ENCODE peak calls at places on chromosomes 2 and 18, in four cellular contexts. A, M, F and Q are unnamed samples.

GRCh38 chr2:88253375-88253774 is 83.2 kb downstream of the THNSL2 start:
- DNase-seq in A (no peak), M (no peak), F (no peak), Q (no peak)

GRCh38 chr18:13387856-13388548 is 169.4 kb downstream of the LDLRAD4 start:
- DNase-seq in A (no peak), M (no peak), F (no peak), Q (no peak)

GRCh38 chr2:43192039-43192438 is 34.4 kb downstream of the ZFP36L2 start:
- DNase-seq in A (no peak), M (no peak), F (no peak), Q (peak)

GRCh38 chr18:3453540-3454364 is 3.8 kb downstream of the TGIF1 start:
- DNase-seq in A (peak), M (peak), F (no peak), Q (no peak)

GRCh38 chr2:119290859-119291587 is 67.4 kb downstream of the STEAP3 start:
- DNase-seq in A (peak), M (peak), F (no peak), Q (peak)

GRCh38 chr2:108409768-108410167 is 32.0 kb downstream of the SULT1C4 start:
- DNase-seq in A (no peak), M (no peak), F (no peak), Q (no peak)

GRCh38 chr2:28751956-28752607 is 452 bp downstream of the PPP1CB start:
- DNase-seq in A (peak), M (no peak), F (no peak), Q (peak)

GRCh38 chr18:45667056-45667455 is 51.8 kb downstream of the SLC14A2 start:
- DNase-seq in A (no peak), M (no peak), F (no peak), Q (no peak)

GRCh38 chr2:138329591-138329990 is 172.0 kb upstream of the SPOPL start:
- DNase-seq in A (no peak), M (no peak), F (no peak), Q (no peak)

GRCh38 chr2:86238354-86238753 is 39.1 kb downstream of the MRPL35 start:
- DNase-seq in A (no peak), M (no peak), F (peak), Q (no peak)

GRCh38 chr2:7999683-8000476 is 682.0 kb upstream of the ID2 start:
- DNase-seq in A (no peak), M (peak), F (no peak), Q (no peak)

GRCh38 chr2:27966466-27966865 is 75.9 kb downstream of the BABAM2 start:
- DNase-seq in A (no peak), M (no peak), F (no peak), Q (no peak)

GRCh38 chr18:10938241-10938640 is 211.1 kb downstream of the PIEZO2 start:
- DNase-seq in A (no peak), M (no peak), F (no peak), Q (no peak)

GRCh38 chr18:53426656-53427055 is 797.8 kb downstream of the MBD2 start:
- DNase-seq in A (no peak), M (no peak), F (no peak), Q (no peak)

GRCh38 chr2:78476619-78477229 is 548.8 kb upstream of the REG3G start:
- DNase-seq in A (no peak), M (no peak), F (no peak), Q (no peak)

GRCh38 chr2:86672027-86672545 is 48.0 kb upstream of the RMND5A start:
- DNase-seq in A (no peak), M (no peak), F (no peak), Q (no peak)

GRCh38 chr18:73717570-73717969 is 430.1 kb downstream of the FBXO15 start:
- DNase-seq in A (no peak), M (no peak), F (no peak), Q (no peak)

GRCh38 chr2:231928481-231928880 is 2.3 kb upstream of the NPPC start:
- DNase-seq in A (no peak), M (peak), F (no peak), Q (no peak)

GRCh38 chr18:3794537-3795348 is 344.8 kb downstream of the TGIF1 start:
- DNase-seq in A (peak), M (no peak), F (no peak), Q (no peak)

GRCh38 chr2:23791030-23791429 is 135.9 kb downstream of the ATAD2B start:
- DNase-seq in A (peak), M (peak), F (no peak), Q (no peak)

GRCh38 chr2:157874997-157875719 is 972 bp downstream of the ACVR1 start:
- DNase-seq in A (peak), M (no peak), F (no peak), Q (peak)

GRCh38 chr2:51018145-51018544 is 13.8 kb downstream of the NRXN1 start:
- DNase-seq in A (no peak), M (no peak), F (no peak), Q (no peak)

GRCh38 chr18:34913837-34914755 is 127.1 kb upstream of the MAPRE2 start:
- DNase-seq in A (no peak), M (peak), F (no peak), Q (no peak)

GRCh38 chr2:223669453-223670225 is 67.5 kb upstream of the SCG2 start:
- DNase-seq in A (no peak), M (no peak), F (no peak), Q (no peak)

DNA sequence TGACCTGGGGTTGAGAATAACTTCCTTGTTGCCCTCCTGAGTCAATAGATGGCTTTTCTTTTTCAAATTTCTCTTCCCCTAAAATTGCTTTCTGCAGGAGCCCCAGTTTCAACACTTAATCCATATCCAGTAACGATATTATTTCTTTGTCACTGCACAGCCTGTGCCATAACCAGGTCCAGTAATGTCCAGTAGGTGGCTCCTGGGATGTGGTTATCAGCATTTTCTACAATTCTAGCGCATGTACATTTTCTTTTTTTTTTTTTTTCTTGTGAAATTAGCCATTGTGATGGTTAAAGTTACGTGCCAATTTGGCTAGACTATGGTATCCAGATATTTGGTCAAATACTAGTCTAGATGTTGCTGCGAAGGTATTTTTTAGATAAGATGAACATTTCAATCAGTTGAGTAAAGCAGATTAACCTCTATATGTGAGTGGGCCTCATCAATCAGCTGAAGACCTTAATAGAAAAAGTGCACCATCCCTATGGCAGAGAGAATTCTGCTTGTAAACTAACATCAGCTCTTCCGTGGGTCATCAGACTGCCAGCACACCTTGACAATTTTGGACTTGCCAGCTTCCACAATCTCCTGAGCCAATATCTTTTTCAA is 72.9 kb upstream of the SCG2 start:
- DNase-seq in A (peak), M (peak), F (no peak), Q (no peak)
- TF ChIP-seq ETV6 in A (no peak), M (no peak), F (no peak), Q (no peak)

GRCh38 chr2:3692375-3692774 is 11.0 kb upstream of the DCDC2C start:
- DNase-seq in A (peak), M (peak), F (no peak), Q (no peak)
- TF ChIP-seq CREB1 in A (no peak), M (no peak), F (no peak), Q (no peak)

GRCh38 chr18:59268127-59268721 is 5.0 kb downstream of the RAX start:
- DNase-seq in A (no peak), M (no peak), F (no peak), Q (no peak)

GRCh38 chr18:59266876-59267510 is 6.3 kb downstream of the RAX start:
- DNase-seq in A (no peak), M (no peak), F (no peak), Q (no peak)

GRCh38 chr18:59268722-59269562 is 4.3 kb downstream of the RAX start:
- DNase-seq in A (peak), M (peak), F (no peak), Q (peak)

GRCh38 chr18:59266459-59266858 is 6.8 kb downstream of the RAX start:
- DNase-seq in A (no peak), M (no peak), F (no peak), Q (no peak)

DNA sequence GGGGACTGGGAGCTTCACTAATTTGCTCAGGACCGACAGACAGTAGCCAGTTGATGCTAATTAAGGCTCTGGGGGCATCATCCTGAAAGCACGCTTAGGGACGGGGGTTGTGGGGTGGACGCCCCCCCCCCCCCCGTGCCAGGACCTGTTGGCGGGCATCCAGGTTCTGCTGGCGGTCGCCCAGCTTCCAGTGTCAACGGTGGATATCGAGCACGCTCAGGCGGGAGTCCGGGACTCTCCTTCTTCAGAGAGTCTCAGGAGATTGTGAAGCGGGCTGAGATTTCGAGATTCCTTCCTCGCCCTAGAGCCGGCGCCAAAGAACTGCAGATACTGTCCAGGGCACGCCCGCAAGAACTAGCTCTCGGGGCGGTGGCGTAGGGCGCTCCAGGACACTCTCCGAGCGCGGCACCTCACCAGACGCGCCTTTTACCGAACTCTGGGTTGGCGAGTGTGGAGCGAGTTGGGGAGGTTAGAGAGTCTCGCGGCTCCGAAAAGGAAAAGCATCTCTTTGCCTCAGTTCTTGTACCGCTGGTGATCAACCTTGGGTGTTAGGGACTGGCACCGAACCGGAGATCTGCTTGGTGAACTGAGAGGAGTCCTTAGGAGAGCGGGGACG is 5.6 kb downstream of the RAX start:
- DNase-seq in A (no peak), M (no peak), F (no peak), Q (peak)
- TF ChIP-seq ATF2 in A (no peak), M (no peak), F (no peak), Q (no peak)

GRCh38 chr2:168757223-168757622 is 45.2 kb upstream of the NOSTRIN start:
- DNase-seq in A (peak), M (no peak), F (no peak), Q (no peak)

GRCh38 chr2:168753765-168754334 is 48.6 kb upstream of the NOSTRIN start:
- DNase-seq in A (peak), M (no peak), F (no peak), Q (no peak)

GRCh38 chr2:168758970-168759820 is 43.2 kb upstream of the NOSTRIN start:
- DNase-seq in A (peak), M (peak), F (peak), Q (no peak)
- TF ChIP-seq ETV6 in A (no peak), M (no peak), F (no peak), Q (no peak)

GRCh38 chr2:132665401-132665800 is 4.6 kb downstream of the LYPD1 start:
- DNase-seq in A (no peak), M (no peak), F (no peak), Q (no peak)

GRCh38 chr2:132662742-132663141 is 7.3 kb downstream of the LYPD1 start:
- DNase-seq in A (no peak), M (no peak), F (no peak), Q (no peak)

GRCh38 chr2:132667716-132668115 is 2.3 kb downstream of the LYPD1 start:
- DNase-seq in A (no peak), M (no peak), F (no peak), Q (no peak)

GRCh38 chr2:132668189-132668833 is 1.7 kb downstream of the LYPD1 start:
- DNase-seq in A (no peak), M (no peak), F (no peak), Q (peak)

GRCh38 chr2:132664096-132664495 is 5.9 kb downstream of the LYPD1 start:
- DNase-seq in A (no peak), M (no peak), F (no peak), Q (no peak)
- TF ChIP-seq CREB1 in A (no peak), M (no peak), F (no peak), Q (no peak)

DNA sequence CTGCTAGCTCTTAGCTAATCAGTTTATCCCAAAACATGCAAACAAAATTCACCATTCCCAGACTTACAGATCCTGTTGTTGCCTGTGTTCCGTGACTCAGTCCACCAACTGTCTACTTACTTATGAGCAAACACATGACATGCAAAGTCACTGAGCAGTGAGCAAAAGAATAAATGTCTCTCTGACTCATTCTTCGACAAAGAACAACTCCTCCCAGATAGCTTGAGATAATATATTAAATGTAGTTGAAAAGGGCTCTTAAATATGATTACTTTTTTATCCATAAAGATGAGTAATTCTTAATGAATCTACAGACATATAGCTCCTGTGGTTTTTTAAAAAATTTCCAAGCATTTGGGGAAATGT is 9.0 kb upstream of the CREG2 start:
- DNase-seq in A (no peak), M (peak), F (no peak), Q (no peak)
- TF ChIP-seq ATF2 in A (no peak), M (no peak), F (no peak), Q (no peak)